ENCODE peak calls at places on chromosomes 12 and 14, in ten cellular contexts. One of them, this sample, is unnamed.

GRCh38 chr14:57182760-57183503 is 85.8 kb downstream of the EXOC5 start:
- DNase-seq in effector memory CD8-positive, alpha-beta T cell: no peak
- DNase-seq in Right ventricle myocardium superior: no peak
- DNase-seq in RWPE1: peak; percentile 16
- DNase-seq in uterus: no peak
- DNase-seq in NCI-H1092: peak; percentile 34
- DNase-seq in NCI-H1694 treated with DMSO at 0.1 percent for 48 hours: peak; percentile 63
- DNase-seq in GM13976: peak; percentile 19
- DNase-seq in hippocampal formation: no peak
- DNase-seq in stimulated activated CD4-positive, alpha-beta T cell treated with anti-CD3 and anti-CD28 coated beads, Interleukin-4, amount 100 ng/mL, for 24 hours: no peak
- DNase-seq in this sample: no peak

GRCh38 chr12:52244615-52244994 is 11.6 kb downstream of the KRT7 start:
- DNase-seq in RWPE1: no peak
- DNase-seq in NCI-H1694 treated with DMSO at 0.1 percent for 48 hours: no peak
- DNase-seq in GM13976: no peak
- DNase-seq in uterus: no peak
- DNase-seq in NCI-H1092: no peak
- DNase-seq in Right ventricle myocardium superior: no peak
- DNase-seq in stimulated activated CD4-positive, alpha-beta T cell treated with anti-CD3 and anti-CD28 coated beads, Interleukin-4, amount 100 ng/mL, for 24 hours: no peak
- DNase-seq in hippocampal formation: no peak
- DNase-seq in effector memory CD8-positive, alpha-beta T cell: no peak
- DNase-seq in this sample: no peak

GRCh38 chr12:3249081-3249800 is 172.1 kb downstream of the TSPAN9 start:
- DNase-seq in Right ventricle myocardium superior: no peak
- DNase-seq in hippocampal formation: no peak
- DNase-seq in NCI-H1092: no peak
- DNase-seq in stimulated activated CD4-positive, alpha-beta T cell treated with anti-CD3 and anti-CD28 coated beads, Interleukin-4, amount 100 ng/mL, for 24 hours: no peak
- DNase-seq in GM13976: no peak
- DNase-seq in RWPE1: no peak
- DNase-seq in NCI-H1694 treated with DMSO at 0.1 percent for 48 hours: no peak
- DNase-seq in effector memory CD8-positive, alpha-beta T cell: no peak
- DNase-seq in uterus: no peak
- DNase-seq in this sample: no peak

GRCh38 chr12:31011746-31012567 is 61.7 kb upstream of the DDX11 start:
- DNase-seq in GM13976: no peak
- DNase-seq in stimulated activated CD4-positive, alpha-beta T cell treated with anti-CD3 and anti-CD28 coated beads, Interleukin-4, amount 100 ng/mL, for 24 hours: no peak
- DNase-seq in Right ventricle myocardium superior: no peak
- DNase-seq in NCI-H1694 treated with DMSO at 0.1 percent for 48 hours: no peak
- DNase-seq in RWPE1: no peak
- DNase-seq in NCI-H1092: no peak
- DNase-seq in effector memory CD8-positive, alpha-beta T cell: no peak
- DNase-seq in uterus: no peak
- DNase-seq in hippocampal formation: no peak
- DNase-seq in this sample: no peak

GRCh38 chr12:124185970-124186686 is 108.8 kb upstream of the RFLNA start:
- DNase-seq in effector memory CD8-positive, alpha-beta T cell: no peak
- DNase-seq in uterus: no peak
- DNase-seq in stimulated activated CD4-positive, alpha-beta T cell treated with anti-CD3 and anti-CD28 coated beads, Interleukin-4, amount 100 ng/mL, for 24 hours: no peak
- DNase-seq in Right ventricle myocardium superior: no peak
- DNase-seq in hippocampal formation: no peak
- DNase-seq in RWPE1: no peak
- DNase-seq in NCI-H1092: no peak
- DNase-seq in GM13976: no peak
- DNase-seq in NCI-H1694 treated with DMSO at 0.1 percent for 48 hours: no peak
- DNase-seq in this sample: no peak

GRCh38 chr14:84036863-84037262 is 1493.1 kb upstream of the FLRT2 start:
- DNase-seq in hippocampal formation: no peak
- DNase-seq in uterus: no peak
- DNase-seq in effector memory CD8-positive, alpha-beta T cell: no peak
- DNase-seq in Right ventricle myocardium superior: no peak
- DNase-seq in NCI-H1694 treated with DMSO at 0.1 percent for 48 hours: no peak
- DNase-seq in RWPE1: no peak
- DNase-seq in stimulated activated CD4-positive, alpha-beta T cell treated with anti-CD3 and anti-CD28 coated beads, Interleukin-4, amount 100 ng/mL, for 24 hours: no peak
- DNase-seq in GM13976: no peak
- DNase-seq in NCI-H1092: no peak
- DNase-seq in this sample: no peak

GRCh38 chr14:74616996-74617700 is 5.1 kb upstream of the LTBP2 start:
- DNase-seq in GM13976: no peak
- DNase-seq in stimulated activated CD4-positive, alpha-beta T cell treated with anti-CD3 and anti-CD28 coated beads, Interleukin-4, amount 100 ng/mL, for 24 hours: no peak
- DNase-seq in NCI-H1092: no peak
- DNase-seq in NCI-H1694 treated with DMSO at 0.1 percent for 48 hours: no peak
- DNase-seq in Right ventricle myocardium superior: no peak
- DNase-seq in effector memory CD8-positive, alpha-beta T cell: no peak
- DNase-seq in uterus: no peak
- DNase-seq in hippocampal formation: no peak
- DNase-seq in RWPE1: no peak
- DNase-seq in this sample: no peak

GRCh38 chr12:92827836-92828431 is 101.2 kb downstream of the EEA1 start:
- DNase-seq in stimulated activated CD4-positive, alpha-beta T cell treated with anti-CD3 and anti-CD28 coated beads, Interleukin-4, amount 100 ng/mL, for 24 hours: peak; percentile 35
- DNase-seq in Right ventricle myocardium superior: no peak
- DNase-seq in uterus: no peak
- DNase-seq in effector memory CD8-positive, alpha-beta T cell: peak; percentile 5
- DNase-seq in NCI-H1092: no peak
- DNase-seq in GM13976: peak; percentile 52
- DNase-seq in hippocampal formation: no peak
- DNase-seq in RWPE1: peak; percentile 49
- DNase-seq in NCI-H1694 treated with DMSO at 0.1 percent for 48 hours: peak; percentile 21
- DNase-seq in this sample: no peak

GRCh38 chr14:35231207-35231755 is 60.9 kb upstream of the PSMA6 start:
- DNase-seq in effector memory CD8-positive, alpha-beta T cell: no peak
- DNase-seq in Right ventricle myocardium superior: no peak
- DNase-seq in NCI-H1694 treated with DMSO at 0.1 percent for 48 hours: peak; percentile 24
- DNase-seq in NCI-H1092: no peak
- DNase-seq in RWPE1: no peak
- DNase-seq in stimulated activated CD4-positive, alpha-beta T cell treated with anti-CD3 and anti-CD28 coated beads, Interleukin-4, amount 100 ng/mL, for 24 hours: no peak
- DNase-seq in uterus: no peak
- DNase-seq in GM13976: no peak
- DNase-seq in hippocampal formation: no peak
- DNase-seq in this sample: no peak

GRCh38 chr14:95318870-95319311 is 817 bp downstream of the CLMN start:
- DNase-seq in Right ventricle myocardium superior: no peak
- DNase-seq in RWPE1: no peak
- DNase-seq in hippocampal formation: no peak
- DNase-seq in NCI-H1092: no peak
- DNase-seq in NCI-H1694 treated with DMSO at 0.1 percent for 48 hours: no peak
- DNase-seq in stimulated activated CD4-positive, alpha-beta T cell treated with anti-CD3 and anti-CD28 coated beads, Interleukin-4, amount 100 ng/mL, for 24 hours: no peak
- DNase-seq in effector memory CD8-positive, alpha-beta T cell: no peak
- DNase-seq in GM13976: peak; percentile 46
- DNase-seq in uterus: no peak
- DNase-seq in this sample: no peak

GRCh38 chr14:47454025-47454424 is 221.4 kb downstream of the MDGA2 start:
- DNase-seq in stimulated activated CD4-positive, alpha-beta T cell treated with anti-CD3 and anti-CD28 coated beads, Interleukin-4, amount 100 ng/mL, for 24 hours: no peak
- DNase-seq in hippocampal formation: no peak
- DNase-seq in uterus: no peak
- DNase-seq in Right ventricle myocardium superior: no peak
- DNase-seq in GM13976: no peak
- DNase-seq in NCI-H1694 treated with DMSO at 0.1 percent for 48 hours: no peak
- DNase-seq in NCI-H1092: no peak
- DNase-seq in effector memory CD8-positive, alpha-beta T cell: no peak
- DNase-seq in RWPE1: no peak
- DNase-seq in this sample: no peak

GRCh38 chr14:87852107-87852506 is 140.9 kb downstream of the GALC start:
- DNase-seq in stimulated activated CD4-positive, alpha-beta T cell treated with anti-CD3 and anti-CD28 coated beads, Interleukin-4, amount 100 ng/mL, for 24 hours: no peak
- DNase-seq in NCI-H1694 treated with DMSO at 0.1 percent for 48 hours: no peak
- DNase-seq in Right ventricle myocardium superior: no peak
- DNase-seq in RWPE1: no peak
- DNase-seq in effector memory CD8-positive, alpha-beta T cell: no peak
- DNase-seq in uterus: no peak
- DNase-seq in GM13976: no peak
- DNase-seq in hippocampal formation: no peak
- DNase-seq in NCI-H1092: no peak
- DNase-seq in this sample: no peak

GRCh38 chr14:52706286-52706685 is 714 bp upstream of the PSMC6 start:
- DNase-seq in Right ventricle myocardium superior: no peak
- DNase-seq in RWPE1: no peak
- DNase-seq in effector memory CD8-positive, alpha-beta T cell: peak; percentile 18
- DNase-seq in stimulated activated CD4-positive, alpha-beta T cell treated with anti-CD3 and anti-CD28 coated beads, Interleukin-4, amount 100 ng/mL, for 24 hours: peak; percentile 55
- DNase-seq in uterus: no peak
- DNase-seq in hippocampal formation: no peak
- DNase-seq in NCI-H1092: no peak
- DNase-seq in NCI-H1694 treated with DMSO at 0.1 percent for 48 hours: no peak
- DNase-seq in GM13976: no peak
- DNase-seq in this sample: peak; percentile 22

GRCh38 chr12:79934309-79935020 is 432 bp downstream of the PPP1R12A start:
- DNase-seq in RWPE1: peak; percentile 24
- DNase-seq in hippocampal formation: peak; percentile 56
- DNase-seq in NCI-H1092: no peak
- DNase-seq in Right ventricle myocardium superior: no peak
- DNase-seq in effector memory CD8-positive, alpha-beta T cell: no peak
- DNase-seq in NCI-H1694 treated with DMSO at 0.1 percent for 48 hours: no peak
- DNase-seq in stimulated activated CD4-positive, alpha-beta T cell treated with anti-CD3 and anti-CD28 coated beads, Interleukin-4, amount 100 ng/mL, for 24 hours: peak; percentile 57
- DNase-seq in uterus: peak; percentile 51
- DNase-seq in GM13976: peak; percentile 35
- DNase-seq in this sample: peak; percentile 32

GRCh38 chr14:39339003-39339402 is 93.2 kb downstream of the FBXO33 start:
- DNase-seq in hippocampal formation: no peak
- DNase-seq in stimulated activated CD4-positive, alpha-beta T cell treated with anti-CD3 and anti-CD28 coated beads, Interleukin-4, amount 100 ng/mL, for 24 hours: no peak
- DNase-seq in RWPE1: no peak
- DNase-seq in Right ventricle myocardium superior: no peak
- DNase-seq in uterus: no peak
- DNase-seq in effector memory CD8-positive, alpha-beta T cell: no peak
- DNase-seq in NCI-H1694 treated with DMSO at 0.1 percent for 48 hours: no peak
- DNase-seq in GM13976: no peak
- DNase-seq in NCI-H1092: peak; percentile 46
- DNase-seq in this sample: no peak

GRCh38 chr12:89960607-89961394 is 252.2 kb upstream of the ATP2B1 start:
- DNase-seq in effector memory CD8-positive, alpha-beta T cell: no peak
- DNase-seq in stimulated activated CD4-positive, alpha-beta T cell treated with anti-CD3 and anti-CD28 coated beads, Interleukin-4, amount 100 ng/mL, for 24 hours: no peak
- DNase-seq in RWPE1: peak; percentile 38
- DNase-seq in GM13976: no peak
- DNase-seq in uterus: no peak
- DNase-seq in NCI-H1694 treated with DMSO at 0.1 percent for 48 hours: no peak
- DNase-seq in NCI-H1092: no peak
- DNase-seq in Right ventricle myocardium superior: no peak
- DNase-seq in hippocampal formation: no peak
- DNase-seq in this sample: no peak

GRCh38 chr14:64212666-64213065 is 81.5 kb downstream of the ESR2 start:
- DNase-seq in hippocampal formation: no peak
- DNase-seq in effector memory CD8-positive, alpha-beta T cell: no peak
- DNase-seq in NCI-H1694 treated with DMSO at 0.1 percent for 48 hours: no peak
- DNase-seq in Right ventricle myocardium superior: no peak
- DNase-seq in RWPE1: no peak
- DNase-seq in GM13976: no peak
- DNase-seq in NCI-H1092: no peak
- DNase-seq in stimulated activated CD4-positive, alpha-beta T cell treated with anti-CD3 and anti-CD28 coated beads, Interleukin-4, amount 100 ng/mL, for 24 hours: no peak
- DNase-seq in uterus: no peak
- DNase-seq in this sample: no peak